ENCODE peak calls at places on chromosome 11, in eight cellular contexts. C is COR-L47; K is HCT116; O is endothelial cell; L is activated CD4-positive, alpha-beta T cell treated with anti-CD3 and anti-CD28 coated beads, Interleukin-2, amount 50 U/mL, for 24 hours; U is OCI-LY7; R is left ventricle myocardium inferior; H is upper lobe of right lung. Q is an unnamed sample.

GRCh38 chr11:94593030-94593429 is 25.9 kb downstream of the PIWIL4 start:
- DNase-seq in H (no peak), L (no peak), U (no peak), C (no peak), O (no peak), K (no peak), R (no peak), Q (no peak)

GRCh38 chr11:125569913-125570621 is 790 bp downstream of the EI24 start:
- DNase-seq in O (no peak), H (no peak), K (no peak), C (no peak), U (peak), L (no peak), R (no peak), Q (no peak)

GRCh38 chr11:11366793-11367192 is 13.7 kb upstream of the CSNK2A3 start:
- DNase-seq in L (no peak), H (no peak), O (no peak), C (no peak), R (no peak), K (no peak), U (no peak), Q (no peak)

GRCh38 chr11:61907871-61908729 is 9.3 kb downstream of the RAB3IL1 start:
- DNase-seq in L (no peak), K (no peak), R (peak), U (no peak), C (no peak), H (no peak), O (no peak), Q (no peak)

GRCh38 chr11:70153133-70153727 is 49.9 kb upstream of the FADD start:
- DNase-seq in O (no peak), K (no peak), R (no peak), H (no peak), U (no peak), L (no peak), C (no peak), Q (no peak)

GRCh38 chr11:126918556-126918955 is 82.0 kb downstream of the KIRREL3 start:
- DNase-seq in C (no peak), U (no peak), K (no peak), L (no peak), R (no peak), O (no peak), H (no peak), Q (no peak)

GRCh38 chr11:95289378-95289777 is 58.4 kb upstream of the SESN3 start:
- DNase-seq in R (no peak), U (no peak), H (no peak), C (no peak), L (no peak), O (no peak), K (peak), Q (no peak)

GRCh38 chr11:119751281-119752060 is 22.5 kb upstream of the NECTIN1 start:
- DNase-seq in H (peak), U (peak), C (no peak), L (no peak), K (no peak), O (no peak), R (no peak), Q (no peak)

GRCh38 chr11:73493838-73494598 is 103.9 kb downstream of the FAM168A start:
- DNase-seq in R (no peak), K (peak), L (no peak), O (no peak), C (no peak), U (no peak), H (no peak), Q (no peak)

GRCh38 chr11:1283091-1283511 is 26.3 kb downstream of the TOLLIP start:
- DNase-seq in C (no peak), O (no peak), H (no peak), R (no peak), K (no peak), U (no peak), L (no peak), Q (no peak)

GRCh38 chr11:133835258-133836075 is 9.8 kb downstream of the SPATA19 start:
- DNase-seq in R (no peak), K (peak), U (peak), H (no peak), O (peak), C (peak), L (no peak), Q (no peak)

GRCh38 chr11:79482800-79483199 is 42.0 kb upstream of the TENM4 start:
- DNase-seq in C (no peak), R (no peak), K (no peak), U (peak), L (no peak), H (no peak), O (no peak), Q (no peak)

GRCh38 chr11:94525933-94526332 is 13.7 kb downstream of the C11orf97 start:
- DNase-seq in L (no peak), C (no peak), O (no peak), U (no peak), R (peak), H (peak), K (no peak), Q (no peak)

GRCh38 chr11:68014157-68014965 is 4.2 kb downstream of the ALDH3B1 start:
- DNase-seq in H (peak), C (no peak), U (no peak), O (no peak), R (no peak), K (peak), L (no peak), Q (no peak)

GRCh38 chr11:67600324-67601029 is 6.3 kb upstream of the NDUFV1 start:
- DNase-seq in R (no peak), L (no peak), C (no peak), O (no peak), K (no peak), H (no peak), U (peak), Q (no peak)

GRCh38 chr11:12448131-12448939 is 71.0 kb downstream of the PARVA start:
- DNase-seq in C (no peak), K (no peak), H (no peak), R (no peak), L (no peak), U (no peak), O (no peak), Q (no peak)

GRCh38 chr11:24844406-24844805 is 347.6 kb downstream of the LUZP2 start:
- DNase-seq in L (no peak), C (no peak), R (no peak), O (no peak), H (no peak), K (no peak), U (no peak), Q (no peak)

GRCh38 chr11:9280655-9281301 is 15.6 kb upstream of the DENND5A start:
- DNase-seq in C (peak), R (no peak), U (peak), O (no peak), H (no peak), K (no peak), L (peak), Q (no peak)

GRCh38 chr11:21430532-21430931 is 761.1 kb downstream of the NELL1 start:
- DNase-seq in K (no peak), L (no peak), C (no peak), H (no peak), O (no peak), R (no peak), U (no peak), Q (no peak)

GRCh38 chr11:117302228-117302627 is 11.1 kb downstream of the BACE1-AS start:
- DNase-seq in L (no peak), C (no peak), R (no peak), O (no peak), K (no peak), U (no peak), H (no peak), Q (no peak)

GRCh38 chr11:44876194-44876723 is 74.4 kb downstream of the TP53I11 start:
- DNase-seq in O (no peak), H (no peak), C (no peak), K (no peak), R (no peak), L (no peak), U (no peak), Q (no peak)

GRCh38 chr11:26946209-26946828 is 47.6 kb upstream of the FIBIN start:
- DNase-seq in H (no peak), C (no peak), U (no peak), L (no peak), R (no peak), K (no peak), O (no peak), Q (no peak)

GRCh38 chr11:10954184-10954583 is 96.3 kb upstream of the ZBED5 start:
- DNase-seq in R (no peak), O (no peak), H (no peak), U (no peak), K (no peak), C (no peak), L (no peak), Q (no peak)

Q was measured in central memory CD8-positive, alpha-beta T cell.